ENCODE peak calls at places on chromosome 14, in eight cellular contexts. One of them, this sample, is unnamed. For H3K27me3, the result is how much of the 10 kb centered on the place peaks cover.

GRCh38 chr14:104851896-104852663 is 13.0 kb upstream of the CEP170B start:
- DNase-seq in upper lobe of right lung: peak
- DNase-seq in aorta: no peak
- DNase-seq in H7: peak
- DNase-seq in psoas muscle: no peak
- DNase-seq in H1: no peak
- DNase-seq in IMR-90: no peak
- DNase-seq in GM06990: no peak
- DNase-seq in this sample: no peak

GRCh38 chr14:100081997-100082625 is 16.9 kb downstream of the EVL start:
- DNase-seq in upper lobe of right lung: no peak
- DNase-seq in aorta: no peak
- DNase-seq in H7: no peak
- DNase-seq in psoas muscle: no peak
- DNase-seq in H1: no peak
- DNase-seq in IMR-90: no peak
- DNase-seq in GM06990: no peak
- DNase-seq in this sample: no peak

GRCh38 chr14:92832137-92832700 is 38.1 kb downstream of the GOLGA5 start:
- DNase-seq in upper lobe of right lung: no peak
- DNase-seq in aorta: no peak
- DNase-seq in H7: no peak
- DNase-seq in psoas muscle: no peak
- DNase-seq in H1: no peak
- DNase-seq in IMR-90: no peak
- DNase-seq in GM06990: no peak
- DNase-seq in this sample: no peak

GRCh38 chr14:38256358-38256840 is 506 bp upstream of the CLEC14A start:
- DNase-seq in upper lobe of right lung: no peak
- DNase-seq in aorta: no peak
- DNase-seq in H7: peak
- DNase-seq in psoas muscle: no peak
- DNase-seq in H1: no peak
- DNase-seq in IMR-90: peak
- DNase-seq in GM06990: no peak
- DNase-seq in this sample: no peak

GRCh38 chr14:105945891-105946290 is 419.5 kb downstream of the TMEM121 start:
- DNase-seq in upper lobe of right lung: no peak
- DNase-seq in aorta: no peak
- DNase-seq in H7: no peak
- DNase-seq in psoas muscle: no peak
- DNase-seq in H1: no peak
- DNase-seq in IMR-90: no peak
- DNase-seq in GM06990: no peak
- DNase-seq in this sample: peak

GRCh38 chr14:33348510-33348909 is 409.8 kb downstream of the NPAS3 start:
- DNase-seq in upper lobe of right lung: no peak
- DNase-seq in aorta: no peak
- DNase-seq in H7: no peak
- DNase-seq in psoas muscle: no peak
- DNase-seq in H1: no peak
- DNase-seq in IMR-90: no peak
- DNase-seq in GM06990: no peak
- DNase-seq in this sample: no peak

GRCh38 chr14:54331516-54331915 is 65.3 kb upstream of the CDKN3 start:
- DNase-seq in upper lobe of right lung: no peak
- DNase-seq in aorta: no peak
- DNase-seq in H7: no peak
- DNase-seq in psoas muscle: no peak
- DNase-seq in H1: no peak
- DNase-seq in IMR-90: no peak
- DNase-seq in GM06990: no peak
- DNase-seq in this sample: no peak

GRCh38 chr14:68506021-68506644 is 286.7 kb downstream of the ZFP36L1 start:
- DNase-seq in upper lobe of right lung: peak
- DNase-seq in aorta: no peak
- DNase-seq in H7: no peak
- DNase-seq in psoas muscle: no peak
- DNase-seq in H1: no peak
- DNase-seq in IMR-90: peak
- DNase-seq in GM06990: no peak
- DNase-seq in this sample: no peak

GRCh38 chr14:59301354-59301753 is 112.9 kb downstream of the DAAM1 start:
- DNase-seq in upper lobe of right lung: no peak
- DNase-seq in aorta: no peak
- DNase-seq in H7: no peak
- DNase-seq in psoas muscle: no peak
- DNase-seq in H1: no peak
- DNase-seq in IMR-90: no peak
- DNase-seq in GM06990: peak
- DNase-seq in this sample: no peak

GRCh38 chr14:99724196-99724891 is 40.2 kb downstream of the CYP46A1 start:
- DNase-seq in upper lobe of right lung: peak
- DNase-seq in aorta: peak
- DNase-seq in H7: peak
- DNase-seq in psoas muscle: no peak
- DNase-seq in H1: no peak
- DNase-seq in IMR-90: peak
- DNase-seq in GM06990: no peak
- DNase-seq in this sample: no peak

GRCh38 chr14:99838555-99839193 is 45.5 kb downstream of the EML1 start:
- DNase-seq in upper lobe of right lung: peak
- DNase-seq in aorta: no peak
- DNase-seq in H7: no peak
- DNase-seq in psoas muscle: no peak
- DNase-seq in H1: no peak
- DNase-seq in IMR-90: peak
- DNase-seq in GM06990: no peak
- DNase-seq in this sample: no peak

GRCh38 chr14:89452281-89452680 is 35.2 kb upstream of the FOXN3 start:
- DNase-seq in upper lobe of right lung: no peak
- DNase-seq in aorta: no peak
- DNase-seq in H7: no peak
- DNase-seq in psoas muscle: no peak
- DNase-seq in H1: no peak
- DNase-seq in IMR-90: no peak
- DNase-seq in GM06990: no peak
- DNase-seq in this sample: no peak

GRCh38 chr14:89455412-89455811 is 38.4 kb upstream of the FOXN3 start:
- DNase-seq in upper lobe of right lung: no peak
- DNase-seq in aorta: no peak
- DNase-seq in H7: no peak
- DNase-seq in psoas muscle: no peak
- DNase-seq in H1: no peak
- DNase-seq in IMR-90: no peak
- DNase-seq in GM06990: no peak
- DNase-seq in this sample: peak

GRCh38 chr14:89458713-89459112 is 41.7 kb upstream of the FOXN3 start:
- DNase-seq in upper lobe of right lung: no peak
- DNase-seq in aorta: no peak
- DNase-seq in H7: no peak
- DNase-seq in psoas muscle: no peak
- DNase-seq in H1: no peak
- DNase-seq in IMR-90: no peak
- DNase-seq in GM06990: no peak
- DNase-seq in this sample: no peak

GRCh38 chr14:89454971-89455370 is 37.9 kb upstream of the FOXN3 start:
- DNase-seq in upper lobe of right lung: no peak
- DNase-seq in aorta: no peak
- DNase-seq in H7: no peak
- DNase-seq in psoas muscle: no peak
- DNase-seq in H1: no peak
- DNase-seq in IMR-90: no peak
- DNase-seq in GM06990: no peak
- DNase-seq in this sample: no peak

DNA sequence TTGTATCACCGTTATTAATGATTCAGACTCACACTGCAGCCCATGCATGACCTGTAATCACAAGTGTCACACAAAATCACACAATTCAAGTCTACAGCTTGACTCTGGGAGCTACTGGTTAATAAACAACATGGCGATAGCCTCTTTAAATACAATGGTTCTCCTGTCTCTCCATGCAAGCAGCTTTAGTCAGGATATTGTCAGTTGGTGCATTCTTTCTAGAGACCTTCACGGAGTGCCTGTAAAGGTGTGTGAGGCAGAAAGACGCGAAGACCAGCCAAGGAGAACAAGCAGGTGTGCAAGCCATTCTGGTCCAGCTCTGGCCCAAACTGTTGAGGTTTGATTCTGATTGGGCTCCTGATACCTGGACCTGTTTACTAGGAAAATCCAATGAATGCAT is 40.0 kb upstream of the FOXN3 start:
- DNase-seq in upper lobe of right lung: no peak
- DNase-seq in aorta: no peak
- DNase-seq in H7: no peak
- DNase-seq in psoas muscle: no peak
- DNase-seq in H1: no peak
- DNase-seq in IMR-90: no peak
- DNase-seq in GM06990: no peak
- DNase-seq in this sample: no peak
- H3K27me3 ChIP-seq in upper lobe of right lung: under half
- H3K27me3 ChIP-seq in aorta: under half
- H3K27me3 ChIP-seq in H7: under half
- H3K27me3 ChIP-seq in psoas muscle: under half
- H3K27me3 ChIP-seq in H1: under half
- H3K27me3 ChIP-seq in IMR-90: under half
- H3K27me3 ChIP-seq in GM06990: under half
- H3K27me3 ChIP-seq in this sample: under half

GRCh38 chr14:60637490-60638452 is 11.5 kb downstream of the SIX1 start:
- DNase-seq in upper lobe of right lung: no peak
- DNase-seq in aorta: no peak
- DNase-seq in H7: peak
- DNase-seq in psoas muscle: peak
- DNase-seq in H1: no peak
- DNase-seq in IMR-90: peak
- DNase-seq in GM06990: no peak
- DNase-seq in this sample: no peak

GRCh38 chr14:60634153-60634552 is 15.1 kb downstream of the SIX1 start:
- DNase-seq in upper lobe of right lung: no peak
- DNase-seq in aorta: no peak
- DNase-seq in H7: no peak
- DNase-seq in psoas muscle: no peak
- DNase-seq in H1: no peak
- DNase-seq in IMR-90: no peak
- DNase-seq in GM06990: no peak
- DNase-seq in this sample: no peak

GRCh38 chr14:60640859-60641721 is 8.2 kb downstream of the SIX1 start:
- DNase-seq in upper lobe of right lung: no peak
- DNase-seq in aorta: no peak
- DNase-seq in H7: peak
- DNase-seq in psoas muscle: no peak
- DNase-seq in H1: no peak
- DNase-seq in IMR-90: no peak
- DNase-seq in GM06990: no peak
- DNase-seq in this sample: no peak

GRCh38 chr14:60639677-60640076 is 9.6 kb downstream of the SIX1 start:
- DNase-seq in upper lobe of right lung: no peak
- DNase-seq in aorta: no peak
- DNase-seq in H7: no peak
- DNase-seq in psoas muscle: no peak
- DNase-seq in H1: no peak
- DNase-seq in IMR-90: no peak
- DNase-seq in GM06990: no peak
- DNase-seq in this sample: no peak

DNA sequence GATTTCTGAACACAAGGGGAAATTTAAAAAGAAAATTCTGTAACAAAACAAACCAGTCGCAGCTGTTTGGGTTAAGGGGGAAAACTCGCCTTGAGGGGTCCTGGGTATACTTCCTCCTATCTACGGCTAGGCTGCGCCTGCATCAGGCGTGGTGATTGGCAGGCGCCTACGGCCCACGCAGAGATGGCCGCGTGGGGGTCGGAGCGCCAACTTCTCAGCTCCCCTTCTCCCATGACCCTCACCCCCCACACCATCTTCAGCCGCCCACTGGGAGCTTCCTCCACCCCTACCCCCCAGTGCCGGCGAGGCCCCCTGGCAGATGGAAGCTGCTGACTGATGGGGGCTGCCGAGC is 12.2 kb downstream of the SIX1 start:
- DNase-seq in upper lobe of right lung: no peak
- DNase-seq in aorta: no peak
- DNase-seq in H7: no peak
- DNase-seq in psoas muscle: no peak
- DNase-seq in H1: no peak
- DNase-seq in IMR-90: no peak
- DNase-seq in GM06990: no peak
- DNase-seq in this sample: no peak
- H3K4me3 ChIP-seq in upper lobe of right lung: no peak
- H3K4me3 ChIP-seq in aorta: no peak
- H3K4me3 ChIP-seq in H7: peak
- H3K4me3 ChIP-seq in psoas muscle: peak
- H3K4me3 ChIP-seq in H1: peak
- H3K4me3 ChIP-seq in IMR-90: no peak
- H3K4me3 ChIP-seq in GM06990: no peak
- H3K4me3 ChIP-seq in this sample: peak

GRCh38 chr14:20627337-20628032 is 14.0 kb downstream of the OR6S1 start:
- DNase-seq in upper lobe of right lung: no peak
- DNase-seq in aorta: no peak
- DNase-seq in H7: no peak
- DNase-seq in psoas muscle: no peak
- DNase-seq in H1: no peak
- DNase-seq in IMR-90: no peak
- DNase-seq in GM06990: no peak
- DNase-seq in this sample: no peak
- H3K27me3 ChIP-seq in upper lobe of right lung: under half
- H3K27me3 ChIP-seq in aorta: under half
- H3K27me3 ChIP-seq in H7: under half
- H3K27me3 ChIP-seq in psoas muscle: under half
- H3K27me3 ChIP-seq in H1: under half
- H3K27me3 ChIP-seq in IMR-90: under half
- H3K27me3 ChIP-seq in GM06990: under half
- H3K27me3 ChIP-seq in this sample: under half

GRCh38 chr14:35532783-35533356 is 1.1 kb upstream of the INSM2 start:
- DNase-seq in upper lobe of right lung: no peak
- DNase-seq in aorta: no peak
- DNase-seq in H7: no peak
- DNase-seq in psoas muscle: no peak
- DNase-seq in H1: no peak
- DNase-seq in IMR-90: no peak
- DNase-seq in GM06990: no peak
- DNase-seq in this sample: no peak

GRCh38 chr14:35533357-35534129 is 421 bp upstream of the INSM2 start:
- DNase-seq in upper lobe of right lung: peak
- DNase-seq in aorta: peak
- DNase-seq in H7: peak
- DNase-seq in psoas muscle: peak
- DNase-seq in H1: no peak
- DNase-seq in IMR-90: peak
- DNase-seq in GM06990: peak
- DNase-seq in this sample: peak

GRCh38 chr14:35534884-35535793 is 1.2 kb downstream of the INSM2 start:
- DNase-seq in upper lobe of right lung: peak
- DNase-seq in aorta: peak
- DNase-seq in H7: peak
- DNase-seq in psoas muscle: peak
- DNase-seq in H1: no peak
- DNase-seq in IMR-90: peak
- DNase-seq in GM06990: peak
- DNase-seq in this sample: peak

GRCh38 chr14:35535794-35536112 is 1.8 kb downstream of the INSM2 start:
- DNase-seq in upper lobe of right lung: no peak
- DNase-seq in aorta: no peak
- DNase-seq in H7: no peak
- DNase-seq in psoas muscle: no peak
- DNase-seq in H1: no peak
- DNase-seq in IMR-90: no peak
- DNase-seq in GM06990: no peak
- DNase-seq in this sample: no peak

GRCh38 chr14:35534130-35534883 is at the start of gene INSM2:
- DNase-seq in upper lobe of right lung: peak
- DNase-seq in aorta: no peak
- DNase-seq in H7: no peak
- DNase-seq in psoas muscle: no peak
- DNase-seq in H1: no peak
- DNase-seq in IMR-90: peak
- DNase-seq in GM06990: no peak
- DNase-seq in this sample: no peak
- H3K4me3 ChIP-seq in upper lobe of right lung: peak
- H3K4me3 ChIP-seq in aorta: peak
- H3K4me3 ChIP-seq in H7: peak
- H3K4me3 ChIP-seq in psoas muscle: peak
- H3K4me3 ChIP-seq in H1: peak
- H3K4me3 ChIP-seq in IMR-90: peak
- H3K4me3 ChIP-seq in GM06990: peak
- H3K4me3 ChIP-seq in this sample: peak